ENCODE peak calls at places on chromosomes 3 and 15, in five cellular contexts. E is fibroblast of pulmonary artery, B is fibroblast of villous mesenchyme, R is OCI-LY7, T is mammary epithelial cell. K is an unnamed sample.

GRCh38 chr3:155846119-155846518 is 8.1 kb downstream of the SLC33A1 start:
- DNase-seq in T (no peak), B (peak), R (no peak), E (peak), K (peak)

GRCh38 chr3:57298041-57298440 is 5.6 kb upstream of the ASB14 start:
- DNase-seq in B (no peak), T (peak), R (no peak), E (peak), K (no peak)

GRCh38 chr3:159775372-159775961 is 213.2 kb upstream of the IL12A start:
- DNase-seq in T (peak), E (peak), B (peak), R (no peak), K (peak)

GRCh38 chr3:150168694-150169093 is 198.0 kb upstream of the PFN2 start:
- DNase-seq in R (no peak), B (no peak), E (peak), T (no peak), K (peak)

GRCh38 chr3:60935709-60936108 is 315.5 kb downstream of the FHIT start:
- DNase-seq in B (peak), R (no peak), E (peak), T (peak), K (peak)

GRCh38 chr15:29935296-29936020 is 113.2 kb upstream of the TJP1 start:
- DNase-seq in E (no peak), B (no peak), T (no peak), R (peak), K (no peak)

GRCh38 chr15:97989330-97989729 is 28.8 kb downstream of the ARRDC4 start:
- DNase-seq in R (no peak), E (no peak), T (peak), B (no peak), K (no peak)

GRCh38 chr3:110069641-110070538 is 732.5 kb upstream of the DPPA4 start:
- DNase-seq in E (peak), B (peak), T (peak), R (no peak), K (peak)

GRCh38 chr15:95024388-95024787 is 793.0 kb downstream of the MCTP2 start:
- DNase-seq in B (peak), E (peak), T (peak), R (peak), K (peak)

GRCh38 chr3:33957176-33957575 is 158.7 kb downstream of the PDCD6IP start:
- DNase-seq in R (no peak), T (no peak), E (no peak), B (no peak), K (no peak)

GRCh38 chr15:33618300-33618699 is 307.5 kb downstream of the RYR3 start:
- DNase-seq in B (no peak), T (no peak), R (no peak), E (peak), K (no peak)

GRCh38 chr3:25427155-25428002 is 684 bp upstream of the RARB start:
- DNase-seq in B (peak), R (no peak), T (peak), E (peak), K (peak)
- H3K4me3 ChIP-seq in B (peak), R (no peak), T (peak), E (peak), K (peak)

DNA sequence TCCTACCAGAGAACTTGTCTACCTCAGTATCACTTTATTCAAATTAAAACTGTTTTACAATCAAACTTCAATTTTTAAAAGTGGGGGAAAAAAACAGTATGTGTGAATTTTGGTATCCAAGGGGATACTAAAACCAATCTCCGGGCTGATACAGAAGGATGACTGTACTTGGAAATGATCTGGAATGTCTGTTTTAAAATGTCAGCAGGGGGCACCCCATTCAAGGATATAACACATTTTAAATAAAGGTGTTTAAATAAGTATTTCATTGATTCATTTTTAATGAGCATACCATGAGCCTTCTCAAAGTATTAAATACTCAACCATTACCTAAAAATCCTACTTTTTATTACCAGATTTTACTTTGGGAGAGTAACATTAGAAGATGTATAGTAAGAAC is 67.9 kb downstream of the ULK4 start:
- DNase-seq in T (peak), E (peak), R (peak), B (peak), K (peak)
- TF ChIP-seq CTCF in T (peak), E (peak), R (peak), B (peak), K (peak)

DNA sequence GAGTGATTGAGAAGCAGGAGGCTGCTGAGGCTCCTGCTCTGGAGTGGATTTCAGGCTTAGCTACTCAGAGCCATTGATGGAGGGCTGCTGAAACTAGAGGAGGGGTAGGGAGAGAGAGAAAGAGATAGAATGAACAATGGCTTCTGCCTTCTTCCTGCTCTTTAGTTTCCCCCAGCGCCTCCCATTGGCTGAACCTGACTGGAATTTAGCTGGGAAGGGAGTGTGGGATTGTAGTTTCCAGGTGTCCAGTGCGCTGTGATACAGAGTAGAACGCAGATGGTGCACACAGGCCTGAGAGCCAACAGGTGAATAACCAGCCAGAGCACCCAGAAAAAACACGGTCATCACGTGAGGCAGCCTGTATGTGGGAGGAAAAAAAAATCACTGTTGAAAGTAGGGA is 140.1 kb downstream of the IL20RB start:
- DNase-seq in R (no peak), E (no peak), B (no peak), T (no peak), K (no peak)
- H3K4me3 ChIP-seq in R (no peak), E (no peak), B (no peak), T (no peak), K (no peak)

DNA sequence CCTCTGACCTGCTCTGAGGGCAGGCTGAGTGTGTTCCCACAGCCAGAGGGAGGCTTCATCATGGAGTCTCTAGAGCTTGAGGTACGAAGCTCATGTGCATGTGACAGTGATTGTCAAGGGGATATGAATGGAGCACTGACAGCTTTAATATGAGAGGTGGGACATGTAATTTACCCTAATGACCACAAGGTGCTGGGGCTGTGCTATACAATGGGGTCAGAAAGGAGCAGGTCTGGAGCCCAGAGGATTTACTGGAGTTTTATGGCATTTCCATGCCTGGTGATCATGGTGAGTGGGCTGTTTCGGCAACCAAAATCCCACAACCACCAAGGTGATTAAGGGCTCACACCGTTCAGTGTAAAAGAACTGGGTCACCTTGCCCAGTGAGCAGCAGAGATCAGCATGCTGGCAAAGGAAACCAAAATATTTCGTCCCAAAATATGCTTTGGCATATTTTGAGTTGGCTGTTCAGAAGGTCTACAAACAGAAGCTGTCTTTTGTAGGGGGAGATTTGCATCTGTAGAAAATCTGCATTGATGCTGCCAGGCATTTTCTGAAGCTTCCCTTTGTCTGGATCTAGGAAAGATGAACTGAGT is 40.1 kb upstream of the RASGRF1 start:
- DNase-seq in R (no peak), T (no peak), B (no peak), E (no peak), K (no peak)
- TF ChIP-seq CTCF in R (peak), T (peak), B (peak), E (no peak), K (no peak)